ENCODE peak calls at places on chromosomes 7 and 10, in eight cellular contexts. T is SK-N-MC, A is transverse colon, Q is HCT116, V is prostate gland, E is spleen, N is endothelial cell of umbilical vein, I is suprapubic skin. K is an unnamed sample.

GRCh38 chr10:127976701-127977367 is 69.9 kb downstream of the PTPRE start:
- DNase-seq in T (no peak), A (no peak), Q (no peak), V (no peak), E (no peak), N (peak), I (no peak), K (no peak)

GRCh38 chr7:111752022-111752582 is 189.8 kb upstream of the IMMP2L start:
- DNase-seq in T (no peak), A (peak), Q (peak), V (no peak), E (peak), N (peak), I (no peak), K (no peak)

GRCh38 chr7:16603633-16604032 is 41.9 kb downstream of the ANKMY2 start:
- DNase-seq in T (no peak), A (no peak), Q (no peak), V (no peak), E (no peak), N (no peak), I (no peak), K (no peak)

GRCh38 chr10:18473424-18474110 is 177.8 kb downstream of the NSUN6 start:
- DNase-seq in T (no peak), A (no peak), Q (no peak), V (no peak), E (no peak), N (no peak), I (no peak), K (no peak)

GRCh38 chr7:38731195-38731594 is 100.0 kb upstream of the AMPH start:
- DNase-seq in T (no peak), A (no peak), Q (no peak), V (no peak), E (no peak), N (no peak), I (no peak), K (no peak)

GRCh38 chr7:139230484-139230773 is 608 bp upstream of the UBN2 start:
- DNase-seq in T (no peak), A (no peak), Q (no peak), V (no peak), E (no peak), N (no peak), I (no peak), K (no peak)

GRCh38 chr7:87999261-87999660 is 65.2 kb downstream of the ADAM22 start:
- DNase-seq in T (no peak), A (no peak), Q (no peak), V (no peak), E (no peak), N (no peak), I (no peak), K (no peak)

GRCh38 chr7:123867220-123867619 is 22.3 kb downstream of the HYAL4 start:
- DNase-seq in T (no peak), A (no peak), Q (no peak), V (no peak), E (no peak), N (no peak), I (no peak), K (no peak)

GRCh38 chr7:76201732-76202665 is at the start of gene SRRM3:
- DNase-seq in T (no peak), A (peak), Q (peak), V (peak), E (peak), N (peak), I (no peak), K (peak)

GRCh38 chr10:14186245-14186644 is 144.5 kb downstream of the FRMD4A start:
- DNase-seq in T (no peak), A (no peak), Q (no peak), V (no peak), E (no peak), N (no peak), I (no peak), K (no peak)

GRCh38 chr10:70940834-70941568 is 52.6 kb upstream of the PCBD1 start:
- DNase-seq in T (no peak), A (no peak), Q (no peak), V (no peak), E (no peak), N (no peak), I (no peak), K (no peak)

GRCh38 chr10:95626468-95626867 is 30.0 kb downstream of the ALDH18A1 start:
- DNase-seq in T (no peak), A (no peak), Q (no peak), V (no peak), E (no peak), N (no peak), I (no peak), K (no peak)

GRCh38 chr10:27506280-27506679 is 2.2 kb downstream of the RAB18 start:
- DNase-seq in T (no peak), A (no peak), Q (no peak), V (no peak), E (no peak), N (no peak), I (no peak), K (no peak)

GRCh38 chr7:69018200-69018599 is 580.1 kb upstream of the AUTS2 start:
- DNase-seq in T (no peak), A (no peak), Q (no peak), V (no peak), E (no peak), N (no peak), I (no peak), K (no peak)

GRCh38 chr7:157614457-157615020 is 277.7 kb downstream of the DNAJB6 start:
- DNase-seq in T (no peak), A (no peak), Q (no peak), V (no peak), E (no peak), N (no peak), I (no peak), K (peak)

GRCh38 chr7:129843982-129844840 is 108.5 kb downstream of the UBE2H start:
- DNase-seq in T (no peak), A (no peak), Q (no peak), V (no peak), E (no peak), N (peak), I (no peak), K (no peak)
- H3K4me3 ChIP-seq in T (peak), A (no peak), Q (no peak), V (no peak), E (no peak), N (no peak), I (no peak), K (no peak)

DNA sequence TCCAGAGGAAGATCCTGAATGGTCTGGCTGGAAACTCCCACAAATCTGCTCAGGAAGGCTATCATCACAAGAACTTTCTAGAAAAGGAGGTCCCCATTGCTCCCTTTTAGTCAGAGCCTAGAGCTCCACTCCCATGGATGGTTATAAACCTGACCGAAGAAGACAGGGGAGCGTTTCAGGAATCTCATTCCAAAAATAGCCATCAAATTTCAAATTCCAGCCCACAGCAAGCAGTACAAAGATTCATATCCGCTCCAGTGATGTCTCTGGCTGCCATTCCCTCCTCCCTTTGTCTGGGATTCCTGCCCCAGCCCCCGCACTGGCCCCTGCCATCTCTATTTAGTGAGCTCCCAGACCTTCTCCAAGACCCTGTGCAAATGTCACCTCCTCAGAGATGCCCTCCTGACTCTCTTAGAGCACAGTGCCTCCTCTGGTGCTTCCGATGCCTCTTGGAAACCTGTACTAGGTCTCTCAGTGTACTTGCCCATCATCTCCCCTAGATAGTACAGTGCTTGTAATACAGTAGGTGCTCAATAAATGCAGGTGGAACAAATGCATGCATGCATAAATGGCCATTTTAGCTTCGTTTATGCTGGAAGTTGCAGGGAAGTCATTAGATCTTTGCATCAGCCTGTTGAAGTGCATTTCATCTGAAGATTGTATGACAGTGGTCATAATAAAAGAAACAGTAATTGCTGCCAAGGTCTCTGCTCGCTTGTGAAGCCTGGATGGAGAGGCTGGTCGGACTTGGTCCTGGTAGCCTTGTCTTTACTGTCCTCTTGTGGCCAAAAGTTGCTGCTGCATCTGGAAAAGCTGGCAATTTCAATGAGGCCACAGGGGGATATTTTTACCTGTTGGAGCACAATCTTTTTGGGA is 32.0 kb upstream of the HABP2 start:
- DNase-seq in T (no peak), A (peak), Q (peak), V (peak), E (no peak), N (peak), I (peak), K (peak)
- TF ChIP-seq POLR2AphosphoS5 in T (no peak), A (no peak), Q (no peak), V (peak), E (no peak), N (no peak), I (no peak), K (no peak)

GRCh38 chr7:158926348-158926747 is 70.0 kb downstream of the DYNC2I1 start:
- DNase-seq in T (no peak), A (no peak), Q (no peak), V (no peak), E (no peak), N (no peak), I (no peak), K (no peak)

GRCh38 chr7:158923928-158924511 is 67.7 kb downstream of the DYNC2I1 start:
- DNase-seq in T (no peak), A (no peak), Q (no peak), V (no peak), E (no peak), N (no peak), I (no peak), K (no peak)

GRCh38 chr7:158919686-158920085 is 63.3 kb downstream of the DYNC2I1 start:
- DNase-seq in T (no peak), A (no peak), Q (no peak), V (no peak), E (no peak), N (no peak), I (no peak), K (no peak)

GRCh38 chr7:158929306-158929705 is 72.9 kb downstream of the DYNC2I1 start:
- DNase-seq in T (no peak), A (no peak), Q (no peak), V (no peak), E (no peak), N (no peak), I (no peak), K (no peak)

DNA sequence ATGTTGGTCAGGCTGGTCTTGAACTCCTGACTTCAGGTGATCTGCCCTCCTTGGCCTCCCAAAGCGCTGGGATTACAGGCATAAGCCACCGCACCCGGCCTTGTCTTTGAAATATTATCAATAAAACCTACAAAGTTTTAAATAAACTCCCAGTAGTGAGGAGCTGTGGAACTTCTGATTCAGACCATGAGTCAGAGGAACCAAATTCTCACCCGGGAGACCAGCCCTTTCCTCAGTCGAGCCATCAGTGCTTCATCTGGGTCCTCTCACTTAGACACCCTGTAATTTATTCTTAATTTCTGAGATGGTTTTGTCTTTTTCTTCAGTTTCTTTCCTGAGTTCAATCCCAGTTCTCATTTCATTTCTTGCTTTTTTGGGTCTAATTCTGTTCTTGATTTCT is 68.6 kb downstream of the DYNC2I1 start:
- DNase-seq in T (no peak), A (no peak), Q (no peak), V (no peak), E (no peak), N (peak), I (no peak), K (no peak)
- H3K27ac ChIP-seq in T (no peak), A (no peak), Q (no peak), V (no peak), E (no peak), N (no peak), I (no peak), K (no peak)

DNA sequence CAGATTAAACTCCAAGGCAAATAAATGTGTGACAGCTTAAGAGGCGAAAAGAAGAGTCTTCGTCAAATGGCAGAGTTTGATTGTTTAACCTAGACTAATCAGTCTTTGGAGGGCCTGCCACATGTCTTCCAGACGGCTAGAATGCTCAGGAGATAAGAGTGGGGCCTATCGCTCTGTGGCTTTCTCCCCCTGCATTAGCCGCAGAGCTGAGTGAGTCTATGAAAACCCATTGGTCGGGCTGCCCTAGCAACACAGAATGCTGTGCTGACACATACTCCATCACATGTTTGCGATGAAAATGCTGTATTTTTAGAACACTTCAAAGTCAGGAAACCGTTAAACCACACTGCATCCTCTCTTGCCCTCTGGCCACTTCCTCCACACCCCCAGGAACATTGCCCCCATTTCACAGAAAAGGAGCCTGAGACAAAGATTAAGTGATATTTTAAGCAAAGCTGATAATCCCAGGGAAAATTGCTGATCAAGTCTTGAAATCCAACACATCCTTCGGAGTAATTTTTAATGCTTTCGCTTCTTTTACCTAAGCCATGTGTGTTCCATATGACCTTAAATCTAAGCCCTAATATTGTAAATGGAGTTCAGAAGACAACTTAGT is 161.0 kb downstream of the CELF2 start:
- DNase-seq in T (no peak), A (peak), Q (no peak), V (no peak), E (peak), N (peak), I (no peak), K (no peak)
- H3K4me3 ChIP-seq in T (no peak), A (no peak), Q (no peak), V (no peak), E (peak), N (no peak), I (no peak), K (no peak)

GRCh38 chr10:114634607-114634974 is 23.5 kb downstream of the ABLIM1 start:
- DNase-seq in T (peak), A (no peak), Q (peak), V (peak), E (no peak), N (peak), I (no peak), K (peak)
- TF ChIP-seq POLR2AphosphoS5 in T (no peak), A (no peak), Q (no peak), V (peak), E (no peak), N (no peak), I (no peak), K (peak)